ENCODE peak calls at places on chromosomes 4 and X, in four cellular contexts. H is GM12891, Q is K562, K is GM12878. S is an unnamed sample.

GRCh38 chr4:169117591-169118081 is 107.6 kb upstream of the CBR4 start:
- DNase-seq in H (no peak), Q (no peak), K (no peak), S (no peak)

GRCh38 chr4:12382567-12382966 is 953.9 kb upstream of the HS3ST1 start:
- DNase-seq in H (no peak), Q (no peak), K (no peak), S (no peak)

GRCh38 chr4:85151349-85151748 is 184.9 kb upstream of the WDFY3 start:
- DNase-seq in H (no peak), Q (no peak), K (no peak), S (no peak)

GRCh38 chr4:166366012-166366411 is 493.0 kb downstream of the TLL1 start:
- DNase-seq in H (no peak), Q (no peak), K (no peak), S (no peak)

GRCh38 chr4:181619651-181620050 is 623.6 kb upstream of the TENM3 start:
- DNase-seq in H (no peak), Q (no peak), K (no peak), S (no peak)

GRCh38 chrX:154013614-154014360 is 5.9 kb downstream of the IRAK1 start:
- DNase-seq in H (peak), Q (peak), K (no peak), S (peak)

GRCh38 chrX:23578079-23578478 is 89.2 kb upstream of the PRDX4 start:
- DNase-seq in H (no peak), Q (no peak), K (no peak), S (no peak)

GRCh38 chrX:3743821-3744439 is 30.5 kb upstream of the PRKX start:
- DNase-seq in H (no peak), Q (no peak), K (no peak), S (no peak)

GRCh38 chrX:98299785-98300184 is 1416.1 kb downstream of the RPA4 start:
- DNase-seq in H (no peak), Q (no peak), K (no peak), S (no peak)

DNA sequence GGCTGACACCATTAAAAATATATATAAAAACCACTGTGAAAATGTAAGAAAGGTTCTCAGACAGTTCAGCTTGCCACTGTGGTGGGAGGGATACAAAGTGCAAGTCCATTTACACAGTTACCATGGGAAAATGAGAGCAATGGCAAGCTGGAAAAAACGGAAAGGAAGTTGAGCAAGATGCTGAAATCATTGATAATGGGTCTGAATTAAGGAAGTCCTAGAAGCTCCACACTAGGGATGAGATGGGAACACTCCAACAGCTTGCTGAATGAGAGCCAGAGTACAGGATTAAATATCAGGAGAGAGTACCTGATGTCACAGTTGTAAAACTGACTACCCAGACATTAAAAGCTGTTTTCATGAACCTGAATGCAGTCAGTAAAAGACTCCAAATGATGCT is 218.6 kb downstream of the PRDM5 start:
- DNase-seq in H (no peak), Q (no peak), K (no peak), S (no peak)
- TF ChIP-seq SPI1 in H (no peak), Q (no peak), K (no peak), S (peak)

GRCh38 chrX:36462142-36462541 is 542.6 kb downstream of the CFAP47 start:
- DNase-seq in H (no peak), Q (no peak), K (no peak), S (no peak)
- TF ChIP-seq SPI1 in H (no peak), Q (no peak), K (no peak), S (no peak)

GRCh38 chr4:187059895-187060294 is 336.2 kb upstream of the FAT1 start:
- DNase-seq in H (no peak), Q (no peak), K (no peak), S (no peak)
- TF ChIP-seq SPI1 in H (no peak), Q (no peak), K (no peak), S (no peak)

DNA sequence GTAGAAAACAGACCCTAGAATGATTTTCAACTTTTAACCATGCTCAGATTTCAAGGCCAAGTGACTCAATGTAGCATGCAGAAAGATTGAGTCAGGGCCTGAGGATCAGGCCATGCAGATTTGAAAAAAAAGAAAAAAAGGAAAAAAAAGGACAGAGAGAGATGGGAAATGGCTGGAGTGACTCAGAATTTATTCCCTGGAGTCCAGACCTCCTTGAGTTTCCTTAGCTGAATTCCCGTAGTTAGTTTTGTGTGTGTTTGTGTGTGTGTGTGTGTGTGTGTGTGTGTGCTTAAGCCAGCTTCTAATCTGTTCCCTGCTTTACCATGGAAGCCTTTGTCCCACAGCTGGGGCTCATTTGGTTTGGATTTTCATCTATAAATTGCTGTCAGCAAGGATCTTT is 108.8 kb upstream of the DDIT4L start:
- DNase-seq in H (no peak), Q (no peak), K (no peak), S (no peak)
- TF ChIP-seq SPI1 in H (no peak), Q (no peak), K (no peak), S (no peak)

GRCh38 chrX:106730385-106730784 is 3.9 kb downstream of the RNF128 start:
- DNase-seq in H (no peak), Q (no peak), K (no peak), S (no peak)

GRCh38 chrX:106731590-106731989 is 5.1 kb downstream of the RNF128 start:
- DNase-seq in H (no peak), Q (no peak), K (no peak), S (no peak)

GRCh38 chrX:106728337-106728736 is 1.8 kb downstream of the RNF128 start:
- DNase-seq in H (no peak), Q (no peak), K (no peak), S (no peak)

DNA sequence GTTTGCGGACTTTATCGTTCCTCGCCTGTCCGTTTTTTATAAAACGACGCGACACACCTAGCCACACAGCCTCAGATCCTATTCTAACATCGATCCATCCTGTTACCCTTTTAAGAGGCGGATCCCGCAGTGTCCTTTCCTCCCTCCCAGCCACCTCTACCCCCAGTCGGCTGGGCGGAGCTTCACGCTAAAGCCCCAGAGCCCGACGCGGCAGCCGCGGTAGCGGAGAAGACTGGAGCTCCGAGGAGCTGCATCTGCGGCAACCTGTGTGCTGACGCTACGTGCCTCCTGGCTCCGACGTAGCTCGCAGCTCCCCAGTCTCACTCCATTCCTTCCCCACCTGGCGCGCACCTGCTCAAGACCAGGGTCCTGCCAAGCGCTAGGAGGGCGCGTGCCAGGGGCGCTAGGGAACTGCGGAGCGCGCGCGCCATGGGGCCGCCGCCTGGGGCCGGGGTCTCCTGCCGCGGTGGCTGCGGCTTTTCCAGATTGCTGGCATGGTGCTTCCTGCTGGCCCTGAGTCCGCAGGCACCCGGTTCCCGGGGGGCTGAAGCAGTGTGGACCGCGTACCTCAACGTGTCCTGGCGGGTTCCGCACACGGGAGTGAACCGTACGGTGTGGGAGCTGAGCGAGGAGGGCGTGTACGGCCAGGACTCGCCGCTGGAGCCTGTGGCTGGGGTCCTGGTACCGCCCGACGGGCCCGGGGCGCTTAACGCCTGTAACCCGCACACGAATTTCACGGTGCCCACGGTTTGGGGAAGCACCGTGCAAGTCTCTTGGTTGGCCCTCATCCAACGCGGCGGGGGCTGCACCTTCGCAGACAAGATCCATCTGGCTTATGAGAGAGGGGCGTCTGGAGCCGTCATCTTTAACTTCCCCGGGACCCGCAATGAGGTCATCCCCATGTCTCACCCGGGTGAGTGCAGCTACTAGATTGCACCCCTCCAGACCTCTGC is at the start of gene RNF128:
- DNase-seq in H (no peak), Q (no peak), K (no peak), S (no peak)
- TF ChIP-seq SPI1 in H (no peak), Q (no peak), K (no peak), S (no peak)

GRCh38 chrX:11462136-11462535 is 168.9 kb downstream of the AMELX start:
- DNase-seq in H (no peak), Q (no peak), K (no peak), S (no peak)
- TF ChIP-seq SPI1 in H (no peak), Q (no peak), K (no peak), S (no peak)

GRCh38 chr4:1983846-1984405 is 24.8 kb downstream of the NELFA start:
- DNase-seq in H (no peak), Q (no peak), K (no peak), S (no peak)
- TF ChIP-seq SPI1 in H (no peak), Q (no peak), K (no peak), S (no peak)

GRCh38 chrX:35826503-35826902 is 28.4 kb downstream of the MAGEB16 start:
- DNase-seq in H (no peak), Q (no peak), K (no peak), S (no peak)
- TF ChIP-seq SPI1 in H (no peak), Q (no peak), K (no peak), S (no peak)